ENCODE peak calls at places on chromosomes 3 and 15, in seven cellular contexts. One of them, this sample, is unnamed.
A peak's percentile ranks its signal among the peaks of the same experiment; 100 is the strongest.

GRCh38 chr15:60070838-60071493 is 66.9 kb downstream of the FOXB1 start:
- DNase-seq in activated CD4-positive, alpha-beta T cell treated with anti-CD3 and anti-CD28 coated beads, Interleukin-2, amount 50 U/mL, for 4 hours: no peak
- DNase-seq in progenitor cell of endocrine pancreas: no peak
- DNase-seq in activated naive CD8-positive, alpha-beta T cell treated with anti-CD3 and anti-CD28 coated beads for 36 hours: no peak
- DNase-seq in AG08396: peak; percentile 21
- DNase-seq in GM12891: no peak
- DNase-seq in endothelial cell: no peak
- DNase-seq in this sample: no peak

GRCh38 chr3:74527566-74527965 is 86.9 kb downstream of the CNTN3 start:
- DNase-seq in activated CD4-positive, alpha-beta T cell treated with anti-CD3 and anti-CD28 coated beads, Interleukin-2, amount 50 U/mL, for 4 hours: no peak
- DNase-seq in progenitor cell of endocrine pancreas: no peak
- DNase-seq in activated naive CD8-positive, alpha-beta T cell treated with anti-CD3 and anti-CD28 coated beads for 36 hours: no peak
- DNase-seq in AG08396: no peak
- DNase-seq in GM12891: no peak
- DNase-seq in endothelial cell: no peak
- DNase-seq in this sample: no peak

GRCh38 chr3:147699175-147699838 is 290.1 kb downstream of the ZIC1 start:
- DNase-seq in activated CD4-positive, alpha-beta T cell treated with anti-CD3 and anti-CD28 coated beads, Interleukin-2, amount 50 U/mL, for 4 hours: no peak
- DNase-seq in progenitor cell of endocrine pancreas: no peak
- DNase-seq in activated naive CD8-positive, alpha-beta T cell treated with anti-CD3 and anti-CD28 coated beads for 36 hours: no peak
- DNase-seq in AG08396: peak; percentile 7
- DNase-seq in GM12891: no peak
- DNase-seq in endothelial cell: no peak
- DNase-seq in this sample: no peak

GRCh38 chr15:101049856-101050646 is 130.9 kb downstream of the LRRK1 start:
- DNase-seq in activated CD4-positive, alpha-beta T cell treated with anti-CD3 and anti-CD28 coated beads, Interleukin-2, amount 50 U/mL, for 4 hours: no peak
- DNase-seq in progenitor cell of endocrine pancreas: peak; percentile 4
- DNase-seq in activated naive CD8-positive, alpha-beta T cell treated with anti-CD3 and anti-CD28 coated beads for 36 hours: no peak
- DNase-seq in AG08396: no peak
- DNase-seq in GM12891: no peak
- DNase-seq in endothelial cell: no peak
- DNase-seq in this sample: peak; percentile 2

GRCh38 chr3:9396301-9396631 is 1.1 kb upstream of the SETD5 start:
- DNase-seq in activated CD4-positive, alpha-beta T cell treated with anti-CD3 and anti-CD28 coated beads, Interleukin-2, amount 50 U/mL, for 4 hours: peak; percentile 67
- DNase-seq in progenitor cell of endocrine pancreas: no peak
- DNase-seq in activated naive CD8-positive, alpha-beta T cell treated with anti-CD3 and anti-CD28 coated beads for 36 hours: no peak
- DNase-seq in AG08396: peak; percentile 84
- DNase-seq in GM12891: peak; percentile 24
- DNase-seq in endothelial cell: no peak
- DNase-seq in this sample: peak; percentile 64

GRCh38 chr3:140338916-140339315 is 338.9 kb upstream of the TRIM42 start:
- DNase-seq in activated CD4-positive, alpha-beta T cell treated with anti-CD3 and anti-CD28 coated beads, Interleukin-2, amount 50 U/mL, for 4 hours: no peak
- DNase-seq in progenitor cell of endocrine pancreas: no peak
- DNase-seq in activated naive CD8-positive, alpha-beta T cell treated with anti-CD3 and anti-CD28 coated beads for 36 hours: no peak
- DNase-seq in AG08396: no peak
- DNase-seq in GM12891: no peak
- DNase-seq in endothelial cell: no peak
- DNase-seq in this sample: no peak

GRCh38 chr3:70736009-70736408 is 423.6 kb upstream of the MDFIC2 start:
- DNase-seq in activated CD4-positive, alpha-beta T cell treated with anti-CD3 and anti-CD28 coated beads, Interleukin-2, amount 50 U/mL, for 4 hours: no peak
- DNase-seq in progenitor cell of endocrine pancreas: no peak
- DNase-seq in activated naive CD8-positive, alpha-beta T cell treated with anti-CD3 and anti-CD28 coated beads for 36 hours: no peak
- DNase-seq in AG08396: no peak
- DNase-seq in GM12891: no peak
- DNase-seq in endothelial cell: no peak
- DNase-seq in this sample: no peak

GRCh38 chr3:87082806-87083440 is 92.0 kb upstream of the VGLL3 start:
- DNase-seq in activated CD4-positive, alpha-beta T cell treated with anti-CD3 and anti-CD28 coated beads, Interleukin-2, amount 50 U/mL, for 4 hours: no peak
- DNase-seq in progenitor cell of endocrine pancreas: no peak
- DNase-seq in activated naive CD8-positive, alpha-beta T cell treated with anti-CD3 and anti-CD28 coated beads for 36 hours: no peak
- DNase-seq in AG08396: peak; percentile 37
- DNase-seq in GM12891: peak; percentile 8
- DNase-seq in endothelial cell: peak; percentile 29
- DNase-seq in this sample: no peak

GRCh38 chr15:92801412-92801773 is 98.7 kb upstream of the CHD2 start:
- DNase-seq in activated CD4-positive, alpha-beta T cell treated with anti-CD3 and anti-CD28 coated beads, Interleukin-2, amount 50 U/mL, for 4 hours: no peak
- DNase-seq in progenitor cell of endocrine pancreas: no peak
- DNase-seq in activated naive CD8-positive, alpha-beta T cell treated with anti-CD3 and anti-CD28 coated beads for 36 hours: no peak
- DNase-seq in AG08396: peak; percentile 53
- DNase-seq in GM12891: no peak
- DNase-seq in endothelial cell: no peak
- DNase-seq in this sample: no peak

GRCh38 chr15:45023659-45024320 is 795 bp downstream of the SORD start:
- DNase-seq in activated CD4-positive, alpha-beta T cell treated with anti-CD3 and anti-CD28 coated beads, Interleukin-2, amount 50 U/mL, for 4 hours: no peak
- DNase-seq in progenitor cell of endocrine pancreas: no peak
- DNase-seq in activated naive CD8-positive, alpha-beta T cell treated with anti-CD3 and anti-CD28 coated beads for 36 hours: no peak
- DNase-seq in AG08396: peak; percentile 22
- DNase-seq in GM12891: no peak
- DNase-seq in endothelial cell: no peak
- DNase-seq in this sample: no peak

GRCh38 chr3:31743690-31744089 is 211.0 kb downstream of the STT3B start:
- DNase-seq in activated CD4-positive, alpha-beta T cell treated with anti-CD3 and anti-CD28 coated beads, Interleukin-2, amount 50 U/mL, for 4 hours: no peak
- DNase-seq in progenitor cell of endocrine pancreas: no peak
- DNase-seq in activated naive CD8-positive, alpha-beta T cell treated with anti-CD3 and anti-CD28 coated beads for 36 hours: no peak
- DNase-seq in AG08396: no peak
- DNase-seq in GM12891: no peak
- DNase-seq in endothelial cell: no peak
- DNase-seq in this sample: no peak

GRCh38 chr15:92092391-92092790 is 238.9 kb downstream of the SLCO3A1 start:
- DNase-seq in activated CD4-positive, alpha-beta T cell treated with anti-CD3 and anti-CD28 coated beads, Interleukin-2, amount 50 U/mL, for 4 hours: no peak
- DNase-seq in progenitor cell of endocrine pancreas: no peak
- DNase-seq in activated naive CD8-positive, alpha-beta T cell treated with anti-CD3 and anti-CD28 coated beads for 36 hours: no peak
- DNase-seq in AG08396: no peak
- DNase-seq in GM12891: no peak
- DNase-seq in endothelial cell: no peak
- DNase-seq in this sample: no peak

GRCh38 chr3:127865941-127866340 is 43.6 kb upstream of the MGLL start:
- DNase-seq in activated CD4-positive, alpha-beta T cell treated with anti-CD3 and anti-CD28 coated beads, Interleukin-2, amount 50 U/mL, for 4 hours: no peak
- DNase-seq in progenitor cell of endocrine pancreas: no peak
- DNase-seq in activated naive CD8-positive, alpha-beta T cell treated with anti-CD3 and anti-CD28 coated beads for 36 hours: no peak
- DNase-seq in AG08396: peak; percentile 32
- DNase-seq in GM12891: no peak
- DNase-seq in endothelial cell: no peak
- DNase-seq in this sample: no peak

GRCh38 chr3:136995652-136996051 is 37.9 kb downstream of the IL20RB start:
- DNase-seq in activated CD4-positive, alpha-beta T cell treated with anti-CD3 and anti-CD28 coated beads, Interleukin-2, amount 50 U/mL, for 4 hours: no peak
- DNase-seq in progenitor cell of endocrine pancreas: no peak
- DNase-seq in activated naive CD8-positive, alpha-beta T cell treated with anti-CD3 and anti-CD28 coated beads for 36 hours: no peak
- DNase-seq in AG08396: no peak
- DNase-seq in GM12891: no peak
- DNase-seq in endothelial cell: no peak
- DNase-seq in this sample: no peak

GRCh38 chr15:60592386-60593339 is 113.7 kb upstream of the ICE2 start:
- DNase-seq in activated CD4-positive, alpha-beta T cell treated with anti-CD3 and anti-CD28 coated beads, Interleukin-2, amount 50 U/mL, for 4 hours: peak; percentile 77
- DNase-seq in progenitor cell of endocrine pancreas: peak; percentile 66
- DNase-seq in activated naive CD8-positive, alpha-beta T cell treated with anti-CD3 and anti-CD28 coated beads for 36 hours: peak; percentile 85
- DNase-seq in AG08396: peak; percentile 81
- DNase-seq in GM12891: peak; percentile 66
- DNase-seq in endothelial cell: peak; percentile 73
- DNase-seq in this sample: peak; percentile 79

GRCh38 chr3:122074621-122075265 is 19.6 kb downstream of the CD86 start:
- DNase-seq in activated CD4-positive, alpha-beta T cell treated with anti-CD3 and anti-CD28 coated beads, Interleukin-2, amount 50 U/mL, for 4 hours: no peak
- DNase-seq in progenitor cell of endocrine pancreas: no peak
- DNase-seq in activated naive CD8-positive, alpha-beta T cell treated with anti-CD3 and anti-CD28 coated beads for 36 hours: no peak
- DNase-seq in AG08396: no peak
- DNase-seq in GM12891: no peak
- DNase-seq in endothelial cell: no peak
- DNase-seq in this sample: no peak

GRCh38 chr3:149894211-149894610 is 76.5 kb downstream of the PFN2 start:
- DNase-seq in activated CD4-positive, alpha-beta T cell treated with anti-CD3 and anti-CD28 coated beads, Interleukin-2, amount 50 U/mL, for 4 hours: no peak
- DNase-seq in progenitor cell of endocrine pancreas: no peak
- DNase-seq in activated naive CD8-positive, alpha-beta T cell treated with anti-CD3 and anti-CD28 coated beads for 36 hours: no peak
- DNase-seq in AG08396: peak; percentile 12
- DNase-seq in GM12891: no peak
- DNase-seq in endothelial cell: no peak
- DNase-seq in this sample: no peak

GRCh38 chr3:79236488-79236887 is 531.3 kb downstream of the ROBO1 start:
- DNase-seq in activated CD4-positive, alpha-beta T cell treated with anti-CD3 and anti-CD28 coated beads, Interleukin-2, amount 50 U/mL, for 4 hours: no peak
- DNase-seq in progenitor cell of endocrine pancreas: no peak
- DNase-seq in activated naive CD8-positive, alpha-beta T cell treated with anti-CD3 and anti-CD28 coated beads for 36 hours: no peak
- DNase-seq in AG08396: no peak
- DNase-seq in GM12891: no peak
- DNase-seq in endothelial cell: no peak
- DNase-seq in this sample: no peak

GRCh38 chr3:125214738-125215137 is 2.2 kb upstream of the SLC12A8 start:
- DNase-seq in activated CD4-positive, alpha-beta T cell treated with anti-CD3 and anti-CD28 coated beads, Interleukin-2, amount 50 U/mL, for 4 hours: no peak
- DNase-seq in progenitor cell of endocrine pancreas: no peak
- DNase-seq in activated naive CD8-positive, alpha-beta T cell treated with anti-CD3 and anti-CD28 coated beads for 36 hours: no peak
- DNase-seq in AG08396: no peak
- DNase-seq in GM12891: no peak
- DNase-seq in endothelial cell: no peak
- DNase-seq in this sample: no peak

GRCh38 chr3:36689560-36689959 is 74.8 kb downstream of the DCLK3 start:
- DNase-seq in activated CD4-positive, alpha-beta T cell treated with anti-CD3 and anti-CD28 coated beads, Interleukin-2, amount 50 U/mL, for 4 hours: no peak
- DNase-seq in progenitor cell of endocrine pancreas: no peak
- DNase-seq in activated naive CD8-positive, alpha-beta T cell treated with anti-CD3 and anti-CD28 coated beads for 36 hours: no peak
- DNase-seq in AG08396: no peak
- DNase-seq in GM12891: no peak
- DNase-seq in endothelial cell: no peak
- DNase-seq in this sample: no peak

GRCh38 chr15:49083471-49084284 is 37.4 kb upstream of the SECISBP2L start:
- DNase-seq in activated CD4-positive, alpha-beta T cell treated with anti-CD3 and anti-CD28 coated beads, Interleukin-2, amount 50 U/mL, for 4 hours: no peak
- DNase-seq in progenitor cell of endocrine pancreas: no peak
- DNase-seq in activated naive CD8-positive, alpha-beta T cell treated with anti-CD3 and anti-CD28 coated beads for 36 hours: no peak
- DNase-seq in AG08396: peak; percentile 13
- DNase-seq in GM12891: no peak
- DNase-seq in endothelial cell: no peak
- DNase-seq in this sample: no peak

GRCh38 chr15:70722266-70723123 is 40.9 kb downstream of the UACA start:
- DNase-seq in activated CD4-positive, alpha-beta T cell treated with anti-CD3 and anti-CD28 coated beads, Interleukin-2, amount 50 U/mL, for 4 hours: no peak
- DNase-seq in progenitor cell of endocrine pancreas: no peak
- DNase-seq in activated naive CD8-positive, alpha-beta T cell treated with anti-CD3 and anti-CD28 coated beads for 36 hours: no peak
- DNase-seq in AG08396: peak; percentile 28
- DNase-seq in GM12891: peak; percentile 11
- DNase-seq in endothelial cell: no peak
- DNase-seq in this sample: no peak

GRCh38 chr3:186724911-186725310 is 7.8 kb downstream of the KNG1 start:
- DNase-seq in activated CD4-positive, alpha-beta T cell treated with anti-CD3 and anti-CD28 coated beads, Interleukin-2, amount 50 U/mL, for 4 hours: no peak
- DNase-seq in progenitor cell of endocrine pancreas: no peak
- DNase-seq in activated naive CD8-positive, alpha-beta T cell treated with anti-CD3 and anti-CD28 coated beads for 36 hours: no peak
- DNase-seq in AG08396: no peak
- DNase-seq in GM12891: no peak
- DNase-seq in endothelial cell: no peak
- DNase-seq in this sample: no peak

GRCh38 chr3:49296781-49297420 is 19.9 kb upstream of the C3orf62 start:
- DNase-seq in activated CD4-positive, alpha-beta T cell treated with anti-CD3 and anti-CD28 coated beads, Interleukin-2, amount 50 U/mL, for 4 hours: no peak
- DNase-seq in progenitor cell of endocrine pancreas: no peak
- DNase-seq in activated naive CD8-positive, alpha-beta T cell treated with anti-CD3 and anti-CD28 coated beads for 36 hours: no peak
- DNase-seq in AG08396: no peak
- DNase-seq in GM12891: no peak
- DNase-seq in endothelial cell: no peak
- DNase-seq in this sample: no peak

GRCh38 chr3:119177321-119177720 is 3.9 kb downstream of the UPK1B start:
- DNase-seq in activated CD4-positive, alpha-beta T cell treated with anti-CD3 and anti-CD28 coated beads, Interleukin-2, amount 50 U/mL, for 4 hours: no peak
- DNase-seq in progenitor cell of endocrine pancreas: no peak
- DNase-seq in activated naive CD8-positive, alpha-beta T cell treated with anti-CD3 and anti-CD28 coated beads for 36 hours: no peak
- DNase-seq in AG08396: no peak
- DNase-seq in GM12891: no peak
- DNase-seq in endothelial cell: no peak
- DNase-seq in this sample: no peak

GRCh38 chr3:51692980-51693395 is 13.9 kb upstream of the GRM2 start:
- DNase-seq in activated CD4-positive, alpha-beta T cell treated with anti-CD3 and anti-CD28 coated beads, Interleukin-2, amount 50 U/mL, for 4 hours: no peak
- DNase-seq in progenitor cell of endocrine pancreas: no peak
- DNase-seq in activated naive CD8-positive, alpha-beta T cell treated with anti-CD3 and anti-CD28 coated beads for 36 hours: no peak
- DNase-seq in AG08396: no peak
- DNase-seq in GM12891: no peak
- DNase-seq in endothelial cell: no peak
- DNase-seq in this sample: peak; percentile 24

GRCh38 chr3:113594066-113594465 is 61.7 kb downstream of the SIDT1 start:
- DNase-seq in activated CD4-positive, alpha-beta T cell treated with anti-CD3 and anti-CD28 coated beads, Interleukin-2, amount 50 U/mL, for 4 hours: no peak
- DNase-seq in progenitor cell of endocrine pancreas: no peak
- DNase-seq in activated naive CD8-positive, alpha-beta T cell treated with anti-CD3 and anti-CD28 coated beads for 36 hours: no peak
- DNase-seq in AG08396: no peak
- DNase-seq in GM12891: no peak
- DNase-seq in endothelial cell: no peak
- DNase-seq in this sample: no peak

GRCh38 chr3:80767599-80767998 is 993.8 kb downstream of the GBE1 start:
- DNase-seq in activated CD4-positive, alpha-beta T cell treated with anti-CD3 and anti-CD28 coated beads, Interleukin-2, amount 50 U/mL, for 4 hours: no peak
- DNase-seq in progenitor cell of endocrine pancreas: no peak
- DNase-seq in activated naive CD8-positive, alpha-beta T cell treated with anti-CD3 and anti-CD28 coated beads for 36 hours: no peak
- DNase-seq in AG08396: no peak
- DNase-seq in GM12891: no peak
- DNase-seq in endothelial cell: no peak
- DNase-seq in this sample: no peak

GRCh38 chr3:164419220-164419619 is 659.1 kb downstream of the SI start:
- DNase-seq in activated CD4-positive, alpha-beta T cell treated with anti-CD3 and anti-CD28 coated beads, Interleukin-2, amount 50 U/mL, for 4 hours: no peak
- DNase-seq in progenitor cell of endocrine pancreas: no peak
- DNase-seq in activated naive CD8-positive, alpha-beta T cell treated with anti-CD3 and anti-CD28 coated beads for 36 hours: no peak
- DNase-seq in AG08396: no peak
- DNase-seq in GM12891: no peak
- DNase-seq in endothelial cell: no peak
- DNase-seq in this sample: no peak

GRCh38 chr3:88142094-88142624 is 7.6 kb upstream of the C3orf38 start:
- DNase-seq in activated CD4-positive, alpha-beta T cell treated with anti-CD3 and anti-CD28 coated beads, Interleukin-2, amount 50 U/mL, for 4 hours: no peak
- DNase-seq in progenitor cell of endocrine pancreas: no peak
- DNase-seq in activated naive CD8-positive, alpha-beta T cell treated with anti-CD3 and anti-CD28 coated beads for 36 hours: no peak
- DNase-seq in AG08396: peak; percentile 14
- DNase-seq in GM12891: no peak
- DNase-seq in endothelial cell: no peak
- DNase-seq in this sample: no peak

GRCh38 chr15:68819451-68820204 is 1.1 kb downstream of the ANP32A start:
- DNase-seq in activated CD4-positive, alpha-beta T cell treated with anti-CD3 and anti-CD28 coated beads, Interleukin-2, amount 50 U/mL, for 4 hours: peak; percentile 28
- DNase-seq in progenitor cell of endocrine pancreas: no peak
- DNase-seq in activated naive CD8-positive, alpha-beta T cell treated with anti-CD3 and anti-CD28 coated beads for 36 hours: peak; percentile 36
- DNase-seq in AG08396: peak; percentile 35
- DNase-seq in GM12891: no peak
- DNase-seq in endothelial cell: peak; percentile 25
- DNase-seq in this sample: no peak

GRCh38 chr3:125593991-125594574 is 1.2 kb downstream of the OSBPL11 start:
- DNase-seq in activated CD4-positive, alpha-beta T cell treated with anti-CD3 and anti-CD28 coated beads, Interleukin-2, amount 50 U/mL, for 4 hours: no peak
- DNase-seq in progenitor cell of endocrine pancreas: no peak
- DNase-seq in activated naive CD8-positive, alpha-beta T cell treated with anti-CD3 and anti-CD28 coated beads for 36 hours: no peak
- DNase-seq in AG08396: no peak
- DNase-seq in GM12891: no peak
- DNase-seq in endothelial cell: no peak
- DNase-seq in this sample: no peak

GRCh38 chr3:151726016-151726415 is 7.7 kb upstream of the AADACL2 start:
- DNase-seq in activated CD4-positive, alpha-beta T cell treated with anti-CD3 and anti-CD28 coated beads, Interleukin-2, amount 50 U/mL, for 4 hours: no peak
- DNase-seq in progenitor cell of endocrine pancreas: no peak
- DNase-seq in activated naive CD8-positive, alpha-beta T cell treated with anti-CD3 and anti-CD28 coated beads for 36 hours: no peak
- DNase-seq in AG08396: no peak
- DNase-seq in GM12891: no peak
- DNase-seq in endothelial cell: no peak
- DNase-seq in this sample: no peak

GRCh38 chr3:29067014-29067413 is 213.9 kb upstream of the RBMS3 start:
- DNase-seq in activated CD4-positive, alpha-beta T cell treated with anti-CD3 and anti-CD28 coated beads, Interleukin-2, amount 50 U/mL, for 4 hours: no peak
- DNase-seq in progenitor cell of endocrine pancreas: no peak
- DNase-seq in activated naive CD8-positive, alpha-beta T cell treated with anti-CD3 and anti-CD28 coated beads for 36 hours: no peak
- DNase-seq in AG08396: peak; percentile 4
- DNase-seq in GM12891: no peak
- DNase-seq in endothelial cell: no peak
- DNase-seq in this sample: no peak

GRCh38 chr3:110420158-110420641 is 651.4 kb upstream of the NECTIN3 start:
- DNase-seq in activated CD4-positive, alpha-beta T cell treated with anti-CD3 and anti-CD28 coated beads, Interleukin-2, amount 50 U/mL, for 4 hours: no peak
- DNase-seq in progenitor cell of endocrine pancreas: no peak
- DNase-seq in activated naive CD8-positive, alpha-beta T cell treated with anti-CD3 and anti-CD28 coated beads for 36 hours: no peak
- DNase-seq in AG08396: peak; percentile 37
- DNase-seq in GM12891: no peak
- DNase-seq in endothelial cell: no peak
- DNase-seq in this sample: no peak

GRCh38 chr15:93073465-93073952 is 15.5 kb downstream of the RGMA start:
- DNase-seq in activated CD4-positive, alpha-beta T cell treated with anti-CD3 and anti-CD28 coated beads, Interleukin-2, amount 50 U/mL, for 4 hours: no peak
- DNase-seq in progenitor cell of endocrine pancreas: no peak
- DNase-seq in activated naive CD8-positive, alpha-beta T cell treated with anti-CD3 and anti-CD28 coated beads for 36 hours: no peak
- DNase-seq in AG08396: no peak
- DNase-seq in GM12891: no peak
- DNase-seq in endothelial cell: no peak
- DNase-seq in this sample: no peak

GRCh38 chr15:31338879-31339557 is 12.4 kb downstream of the KLF13 start:
- DNase-seq in activated CD4-positive, alpha-beta T cell treated with anti-CD3 and anti-CD28 coated beads, Interleukin-2, amount 50 U/mL, for 4 hours: no peak
- DNase-seq in progenitor cell of endocrine pancreas: no peak
- DNase-seq in activated naive CD8-positive, alpha-beta T cell treated with anti-CD3 and anti-CD28 coated beads for 36 hours: peak; percentile 62
- DNase-seq in AG08396: peak; percentile 78
- DNase-seq in GM12891: no peak
- DNase-seq in endothelial cell: no peak
- DNase-seq in this sample: no peak

GRCh38 chr15:73691398-73691797 is 7.2 kb downstream of the CD276 start:
- DNase-seq in activated CD4-positive, alpha-beta T cell treated with anti-CD3 and anti-CD28 coated beads, Interleukin-2, amount 50 U/mL, for 4 hours: no peak
- DNase-seq in progenitor cell of endocrine pancreas: no peak
- DNase-seq in activated naive CD8-positive, alpha-beta T cell treated with anti-CD3 and anti-CD28 coated beads for 36 hours: no peak
- DNase-seq in AG08396: peak; percentile 76
- DNase-seq in GM12891: no peak
- DNase-seq in endothelial cell: no peak
- DNase-seq in this sample: no peak